ENCODE peak calls at places on chromosome 22, in seven cellular contexts. F is K562, K is H1, G is A549, T is HCT116, W is IMR-90, P is GM12878. L is an unnamed sample. For H3K4me1, the result is how much of the 10 kb centered on the place peaks cover.

GRCh38 chr22:43437871-43438475 is 26.2 kb downstream of the MPPED1 start:
- DNase-seq in P (no peak), T (no peak), W (no peak), F (no peak), G (no peak), K (no peak), L (no peak)

GRCh38 chr22:26885441-26886261 is 228.3 kb downstream of the MIAT start:
- DNase-seq in T (no peak), G (no peak), F (no peak), W (no peak), K (no peak), P (no peak), L (no peak)

GRCh38 chr22:26494506-26494905 is 10.8 kb downstream of the SRRD start:
- DNase-seq in K (no peak), P (no peak), W (no peak), F (no peak), T (no peak), G (no peak), L (no peak)

GRCh38 chr22:39731881-39732555 is 161.5 kb downstream of the CACNA1I start:
- DNase-seq in G (no peak), P (no peak), W (no peak), K (no peak), T (no peak), F (no peak), L (no peak)

GRCh38 chr22:35873426-35873825 is 155.2 kb downstream of the RBFOX2 start:
- DNase-seq in W (no peak), T (no peak), K (no peak), G (no peak), P (peak), F (no peak), L (no peak)

GRCh38 chr22:20133930-20134549 is 2.4 kb downstream of the ZDHHC8 start:
- DNase-seq in G (no peak), F (no peak), T (no peak), P (no peak), W (no peak), K (no peak), L (no peak)

GRCh38 chr22:35568751-35569725 is 28.4 kb downstream of the RASD2 start:
- DNase-seq in W (peak), G (no peak), F (no peak), T (no peak), P (no peak), K (no peak), L (no peak)

GRCh38 chr22:35037089-35037488 is 28.9 kb upstream of the ISX start:
- DNase-seq in G (no peak), F (no peak), K (no peak), W (no peak), T (no peak), P (no peak), L (no peak)

GRCh38 chr22:25038239-25038638 is 85.7 kb downstream of the KIAA1671 start:
- DNase-seq in T (no peak), G (no peak), W (no peak), P (no peak), K (no peak), F (no peak), L (no peak)

DNA sequence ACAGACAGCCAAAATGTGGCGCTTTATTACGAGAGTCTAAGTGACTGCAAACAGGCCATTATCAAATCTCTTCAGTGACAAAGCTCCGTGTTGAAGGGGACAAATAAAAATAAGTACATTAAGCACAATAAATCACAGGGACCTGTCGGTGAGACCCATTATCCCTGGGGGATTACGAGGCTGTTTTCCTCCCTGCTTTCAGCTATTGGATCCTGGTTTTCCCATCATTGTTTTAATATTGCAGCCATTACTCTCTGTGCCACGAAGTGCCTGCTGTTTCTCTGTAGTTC is 22.7 kb downstream of the LARGE1 start:
- DNase-seq in F (no peak), G (no peak), K (no peak), P (no peak), T (no peak), W (no peak), L (no peak)
- H3K4me1 ChIP-seq in F (under half), G (under half), K (under half), P (under half), T (under half), W (under half), L (under half)

GRCh38 chr22:38422615-38423511 is 32.1 kb downstream of the KCNJ4 start:
- DNase-seq in P (no peak), K (no peak), T (no peak), G (no peak), F (no peak), W (no peak), L (no peak)
- TF ChIP-seq CEBPB in P (no peak), K (no peak), T (no peak), G (no peak), F (no peak), W (no peak), L (no peak)

GRCh38 chr22:31343235-31344191 is 2.6 kb downstream of the PATZ1 start:
- DNase-seq in P (no peak), W (peak), T (no peak), K (peak), G (no peak), F (peak), L (no peak)
- H3K4me1 ChIP-seq in P (under half), W (under half), T (under half), K (under half), G (under half), F (under half), L (half or more)

DNA sequence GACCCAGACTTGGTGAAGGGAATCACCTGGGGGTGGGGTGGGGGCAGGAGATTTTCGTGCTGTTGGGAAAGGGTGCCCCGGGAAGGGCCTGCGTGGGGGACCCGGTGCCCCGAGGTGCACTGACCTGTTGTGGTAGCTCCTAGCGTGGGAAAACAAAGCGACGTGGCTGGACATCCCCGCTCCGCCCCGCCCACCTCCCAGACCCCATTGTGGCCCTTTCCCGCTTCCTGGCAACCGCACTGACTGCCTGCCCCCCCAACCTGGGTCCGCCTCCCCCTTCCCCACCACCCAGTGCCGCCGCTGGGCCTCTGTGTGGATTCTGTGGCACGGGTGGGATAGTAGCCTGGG is 2.5 kb upstream of the TYMP start:
- DNase-seq in G (no peak), W (no peak), P (no peak), F (no peak), K (no peak), T (no peak), L (no peak)
- TF ChIP-seq CEBPB in G (no peak), W (no peak), P (no peak), F (no peak), K (no peak), T (no peak), L (no peak)